ENCODE peak calls at places on chromosomes 3 and 15, in four cellular contexts. N, V, Y and Q are unnamed samples. For H3K4me1, the result is how much of the 10 kb centered on the place peaks cover.

GRCh38 chr3:70824078-70824477 is 511.6 kb upstream of the MDFIC2 start:
- DNase-seq in N (no peak), V (no peak), Y (no peak), Q (no peak)

GRCh38 chr3:39752751-39753150 is 56.7 kb upstream of the MYRIP start:
- DNase-seq in N (no peak), V (no peak), Y (no peak), Q (no peak)

GRCh38 chr15:55791576-55792400 is 48.8 kb upstream of the PRTG start:
- DNase-seq in N (no peak), V (peak), Y (no peak), Q (no peak)

GRCh38 chr15:42078903-42079302 is 15.5 kb downstream of the PLA2G4D start:
- DNase-seq in N (no peak), V (no peak), Y (no peak), Q (no peak)

GRCh38 chr3:111845996-111846395 is 13.1 kb upstream of the PHLDB2 start:
- DNase-seq in N (no peak), V (no peak), Y (no peak), Q (no peak)

GRCh38 chr3:76199382-76199781 is 414.0 kb upstream of the ZNF717 start:
- DNase-seq in N (no peak), V (no peak), Y (no peak), Q (no peak)

GRCh38 chr3:161673845-161674244 is 177.2 kb downstream of the OTOL1 start:
- DNase-seq in N (no peak), V (no peak), Y (no peak), Q (peak)

GRCh38 chr3:185982632-185983031 is 44.8 kb upstream of the TRA2B start:
- DNase-seq in N (no peak), V (no peak), Y (no peak), Q (no peak)

GRCh38 chr3:11240496-11240895 is 31.7 kb upstream of the ATG7 start:
- DNase-seq in N (no peak), V (no peak), Y (no peak), Q (no peak)

GRCh38 chr3:23640472-23641146 is 165.1 kb upstream of the UBE2E1 start:
- DNase-seq in N (no peak), V (no peak), Y (no peak), Q (no peak)

GRCh38 chr3:14471690-14472089 is 68.5 kb downstream of the GRIP2 start:
- DNase-seq in N (no peak), V (no peak), Y (no peak), Q (no peak)

GRCh38 chr15:96046620-96047240 is 283.8 kb upstream of the NR2F2 start:
- DNase-seq in N (no peak), V (no peak), Y (no peak), Q (no peak)

GRCh38 chr3:4271834-4272233 is 31.3 kb upstream of the SETMAR start:
- DNase-seq in N (no peak), V (peak), Y (no peak), Q (no peak)

GRCh38 chr15:47650564-47650963 is 66.7 kb upstream of the SEMA6D start:
- DNase-seq in N (no peak), V (no peak), Y (no peak), Q (no peak)

GRCh38 chr3:154428369-154429206 is 1.4 kb downstream of the GPR149 start:
- DNase-seq in N (peak), V (no peak), Y (no peak), Q (no peak)

GRCh38 chr15:58473720-58474119 is 41.9 kb downstream of the LIPC start:
- DNase-seq in N (no peak), V (peak), Y (no peak), Q (no peak)

GRCh38 chr3:17752441-17752840 is 10.0 kb upstream of the TBC1D5 start:
- DNase-seq in N (no peak), V (no peak), Y (no peak), Q (no peak)

GRCh38 chr3:71511037-71511436 is 72.5 kb downstream of the FOXP1 start:
- DNase-seq in N (no peak), V (peak), Y (no peak), Q (no peak)

GRCh38 chr3:98003306-98003969 is 31.2 kb upstream of the RIOX2 start:
- DNase-seq in N (no peak), V (no peak), Y (no peak), Q (no peak)

GRCh38 chr3:154730221-154730620 is 300.2 kb upstream of the GPR149 start:
- DNase-seq in N (no peak), V (no peak), Y (no peak), Q (no peak)

GRCh38 chr3:72655758-72656157 is 192.5 kb downstream of the SHQ1 start:
- DNase-seq in N (no peak), V (no peak), Y (no peak), Q (peak)

GRCh38 chr3:146156060-146156459 is 4.9 kb downstream of the PLOD2 start:
- DNase-seq in N (peak), V (no peak), Y (no peak), Q (no peak)

GRCh38 chr3:127820221-127820870 is 2.0 kb downstream of the MGLL start:
- DNase-seq in N (no peak), V (peak), Y (no peak), Q (peak)

GRCh38 chr3:132593950-132594328 is 3.1 kb upstream of the ACKR4 start:
- DNase-seq in N (no peak), V (no peak), Y (no peak), Q (no peak)

GRCh38 chr3:115693868-115694267 is 70.6 kb downstream of the GAP43 start:
- DNase-seq in N (no peak), V (no peak), Y (no peak), Q (no peak)

GRCh38 chr3:116050311-116050710 is 395.0 kb downstream of the LSAMP start:
- DNase-seq in N (no peak), V (no peak), Y (no peak), Q (no peak)

GRCh38 chr3:184259878-184260570 is 1.3 kb downstream of the CAMK2N2 start:
- DNase-seq in N (peak), V (peak), Y (no peak), Q (no peak)

GRCh38 chr3:133803474-133803873 is 2.1 kb upstream of the SRPRB start:
- DNase-seq in N (no peak), V (no peak), Y (no peak), Q (no peak)

GRCh38 chr3:133805384-133805701 is 272 bp upstream of the SRPRB start:
- DNase-seq in N (no peak), V (no peak), Y (no peak), Q (no peak)

GRCh38 chr3:133799794-133800585 is 5.6 kb upstream of the SRPRB start:
- DNase-seq in N (no peak), V (peak), Y (no peak), Q (no peak)

GRCh38 chr3:133805702-133806475 is at the start of gene SRPRB:
- DNase-seq in N (peak), V (peak), Y (peak), Q (peak)

GRCh38 chr3:133804896-133805295 is 719 bp upstream of the SRPRB start:
- DNase-seq in N (no peak), V (no peak), Y (no peak), Q (no peak)
- H3K4me3 ChIP-seq in N (no peak), V (no peak), Y (no peak), Q (no peak)

GRCh38 chr3:119255214-119255613 is 14.5 kb upstream of the B4GALT4 start:
- DNase-seq in N (no peak), V (no peak), Y (no peak), Q (no peak)
- H3K4me1 ChIP-seq in N (under half), V (under half), Y (under half), Q (under half)

GRCh38 chr15:74821790-74822158 is 4.7 kb upstream of the CPLX3 start:
- DNase-seq in N (no peak), V (no peak), Y (no peak), Q (no peak)
- H3K4me3 ChIP-seq in N (no peak), V (no peak), Y (no peak), Q (no peak)

DNA sequence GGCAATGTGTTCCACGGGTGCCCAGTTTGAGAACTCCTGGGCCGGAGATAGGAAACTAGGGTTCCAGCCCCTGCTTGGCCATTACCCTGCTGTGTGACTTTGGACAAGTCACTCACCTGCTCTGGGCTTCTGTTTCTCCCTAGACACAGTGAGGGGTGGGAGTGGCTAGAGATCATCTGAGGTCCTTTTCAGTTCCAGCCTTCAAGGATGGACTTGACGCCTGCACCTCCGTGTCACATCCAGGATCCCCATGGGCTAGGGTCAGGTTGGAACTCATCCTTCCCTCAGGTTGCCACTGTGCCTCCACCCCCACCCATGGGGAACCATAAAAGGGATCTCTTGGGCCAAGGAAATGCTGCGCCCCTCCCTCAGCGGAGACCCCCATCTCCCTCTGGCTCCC is 177.5 kb downstream of the SMAD6 start:
- DNase-seq in N (no peak), V (no peak), Y (no peak), Q (no peak)
- H3K4me1 ChIP-seq in N (under half), V (under half), Y (half or more), Q (under half)